ENCODE peak calls at places on chromosomes 3 and 15, in nine cellular contexts. One of them, this sample, is unnamed. For H3K4me1, the result is how much of the 10 kb centered on the place peaks cover.

GRCh38 chr3:49007771-49008528 is 759 bp downstream of the WDR6 start:
- DNase-seq in heart left ventricle: peak
- DNase-seq in right lobe of liver: peak
- DNase-seq in HCT116: peak
- DNase-seq in stomach: peak
- DNase-seq in GM23248: peak
- DNase-seq in IMR-90: peak
- DNase-seq in astrocyte: peak
- DNase-seq in heart right ventricle: peak
- DNase-seq in this sample: peak

GRCh38 chr15:85700767-85701166 is 94.0 kb downstream of the KLHL25 start:
- DNase-seq in astrocyte: no peak
- DNase-seq in heart left ventricle: no peak
- DNase-seq in heart right ventricle: no peak
- DNase-seq in HCT116: no peak
- DNase-seq in right lobe of liver: no peak
- DNase-seq in stomach: no peak
- DNase-seq in GM23248: no peak
- DNase-seq in IMR-90: no peak
- DNase-seq in this sample: no peak

GRCh38 chr15:29945943-29946591 is 123.8 kb upstream of the TJP1 start:
- DNase-seq in GM23248: peak
- DNase-seq in right lobe of liver: no peak
- DNase-seq in stomach: no peak
- DNase-seq in heart left ventricle: no peak
- DNase-seq in heart right ventricle: no peak
- DNase-seq in IMR-90: peak
- DNase-seq in HCT116: no peak
- DNase-seq in astrocyte: peak
- DNase-seq in this sample: no peak

GRCh38 chr3:114450008-114450596 is 156.3 kb downstream of the TIGIT start:
- DNase-seq in GM23248: no peak
- DNase-seq in heart left ventricle: no peak
- DNase-seq in right lobe of liver: no peak
- DNase-seq in HCT116: no peak
- DNase-seq in astrocyte: no peak
- DNase-seq in heart right ventricle: no peak
- DNase-seq in IMR-90: no peak
- DNase-seq in stomach: no peak
- DNase-seq in this sample: no peak

GRCh38 chr3:148955544-148956346 is 35.6 kb upstream of the GYG1 start:
- DNase-seq in HCT116: peak
- DNase-seq in heart right ventricle: no peak
- DNase-seq in right lobe of liver: no peak
- DNase-seq in astrocyte: peak
- DNase-seq in heart left ventricle: peak
- DNase-seq in GM23248: peak
- DNase-seq in stomach: peak
- DNase-seq in IMR-90: peak
- DNase-seq in this sample: no peak

GRCh38 chr15:101128191-101128590 is 123.7 kb downstream of the CHSY1 start:
- DNase-seq in IMR-90: peak
- DNase-seq in right lobe of liver: no peak
- DNase-seq in heart right ventricle: no peak
- DNase-seq in stomach: no peak
- DNase-seq in heart left ventricle: no peak
- DNase-seq in GM23248: peak
- DNase-seq in astrocyte: peak
- DNase-seq in HCT116: no peak
- DNase-seq in this sample: no peak

GRCh38 chr3:196883361-196883760 is 15.6 kb downstream of the SENP5 start:
- DNase-seq in stomach: no peak
- DNase-seq in right lobe of liver: no peak
- DNase-seq in heart left ventricle: no peak
- DNase-seq in HCT116: no peak
- DNase-seq in GM23248: no peak
- DNase-seq in heart right ventricle: no peak
- DNase-seq in IMR-90: no peak
- DNase-seq in astrocyte: no peak
- DNase-seq in this sample: no peak

GRCh38 chr3:188624384-188624783 is 470.4 kb downstream of the LPP start:
- DNase-seq in HCT116: no peak
- DNase-seq in GM23248: no peak
- DNase-seq in right lobe of liver: no peak
- DNase-seq in astrocyte: peak
- DNase-seq in heart left ventricle: peak
- DNase-seq in stomach: peak
- DNase-seq in heart right ventricle: no peak
- DNase-seq in IMR-90: peak
- DNase-seq in this sample: no peak

GRCh38 chr3:129627350-129628168 is 21.1 kb upstream of the PLXND1 start:
- DNase-seq in GM23248: peak
- DNase-seq in stomach: peak
- DNase-seq in astrocyte: peak
- DNase-seq in heart right ventricle: peak
- DNase-seq in HCT116: peak
- DNase-seq in right lobe of liver: peak
- DNase-seq in heart left ventricle: peak
- DNase-seq in IMR-90: peak
- DNase-seq in this sample: peak

GRCh38 chr3:64327039-64327804 is 102.0 kb upstream of the PRICKLE2 start:
- DNase-seq in astrocyte: no peak
- DNase-seq in heart left ventricle: peak
- DNase-seq in HCT116: no peak
- DNase-seq in IMR-90: no peak
- DNase-seq in stomach: no peak
- DNase-seq in right lobe of liver: peak
- DNase-seq in heart right ventricle: peak
- DNase-seq in GM23248: peak
- DNase-seq in this sample: no peak

GRCh38 chr3:2659896-2660295 is 450.3 kb downstream of the IL5RA start:
- DNase-seq in stomach: no peak
- DNase-seq in heart left ventricle: no peak
- DNase-seq in IMR-90: peak
- DNase-seq in heart right ventricle: no peak
- DNase-seq in HCT116: no peak
- DNase-seq in GM23248: no peak
- DNase-seq in astrocyte: peak
- DNase-seq in right lobe of liver: no peak
- DNase-seq in this sample: no peak

GRCh38 chr3:78969483-78969882 is 798.3 kb downstream of the ROBO1 start:
- DNase-seq in HCT116: no peak
- DNase-seq in heart left ventricle: no peak
- DNase-seq in stomach: no peak
- DNase-seq in GM23248: peak
- DNase-seq in heart right ventricle: no peak
- DNase-seq in IMR-90: peak
- DNase-seq in right lobe of liver: no peak
- DNase-seq in astrocyte: peak
- DNase-seq in this sample: no peak

GRCh38 chr3:27623085-27623753 is 98.9 kb downstream of the EOMES start:
- DNase-seq in right lobe of liver: no peak
- DNase-seq in stomach: no peak
- DNase-seq in GM23248: peak
- DNase-seq in IMR-90: peak
- DNase-seq in HCT116: no peak
- DNase-seq in heart right ventricle: no peak
- DNase-seq in astrocyte: no peak
- DNase-seq in heart left ventricle: no peak
- DNase-seq in this sample: no peak

GRCh38 chr3:50978991-50979667 is 304.4 kb downstream of the DOCK3 start:
- DNase-seq in heart left ventricle: no peak
- DNase-seq in IMR-90: no peak
- DNase-seq in GM23248: no peak
- DNase-seq in astrocyte: no peak
- DNase-seq in stomach: no peak
- DNase-seq in heart right ventricle: no peak
- DNase-seq in HCT116: no peak
- DNase-seq in right lobe of liver: no peak
- DNase-seq in this sample: no peak

GRCh38 chr15:65334586-65335231 is 30.2 kb downstream of the RNU5B-1 start:
- DNase-seq in right lobe of liver: no peak
- DNase-seq in GM23248: no peak
- DNase-seq in astrocyte: no peak
- DNase-seq in stomach: no peak
- DNase-seq in HCT116: no peak
- DNase-seq in heart right ventricle: no peak
- DNase-seq in IMR-90: no peak
- DNase-seq in heart left ventricle: no peak
- DNase-seq in this sample: no peak

GRCh38 chr3:89586256-89586655 is 478.8 kb downstream of the EPHA3 start:
- DNase-seq in IMR-90: no peak
- DNase-seq in right lobe of liver: no peak
- DNase-seq in GM23248: no peak
- DNase-seq in astrocyte: no peak
- DNase-seq in heart right ventricle: no peak
- DNase-seq in stomach: no peak
- DNase-seq in HCT116: no peak
- DNase-seq in heart left ventricle: no peak
- DNase-seq in this sample: no peak

GRCh38 chr3:132726341-132726823 is 4.2 kb upstream of the NPHP3 start:
- DNase-seq in GM23248: peak
- DNase-seq in IMR-90: peak
- DNase-seq in HCT116: no peak
- DNase-seq in astrocyte: no peak
- DNase-seq in heart right ventricle: no peak
- DNase-seq in right lobe of liver: no peak
- DNase-seq in heart left ventricle: no peak
- DNase-seq in stomach: no peak
- DNase-seq in this sample: no peak

GRCh38 chr15:33968224-33968623 is at the start of gene CHRM5:
- DNase-seq in GM23248: no peak
- DNase-seq in heart right ventricle: no peak
- DNase-seq in HCT116: no peak
- DNase-seq in heart left ventricle: no peak
- DNase-seq in stomach: no peak
- DNase-seq in astrocyte: no peak
- DNase-seq in IMR-90: no peak
- DNase-seq in right lobe of liver: no peak
- DNase-seq in this sample: no peak

GRCh38 chr3:72297481-72297880 is 512.5 kb upstream of the PROK2 start:
- DNase-seq in heart right ventricle: no peak
- DNase-seq in astrocyte: no peak
- DNase-seq in GM23248: no peak
- DNase-seq in IMR-90: no peak
- DNase-seq in heart left ventricle: no peak
- DNase-seq in right lobe of liver: no peak
- DNase-seq in stomach: no peak
- DNase-seq in HCT116: no peak
- DNase-seq in this sample: no peak

GRCh38 chr3:115644391-115644790 is 21.1 kb downstream of the GAP43 start:
- DNase-seq in HCT116: no peak
- DNase-seq in astrocyte: peak
- DNase-seq in heart right ventricle: no peak
- DNase-seq in stomach: no peak
- DNase-seq in heart left ventricle: no peak
- DNase-seq in right lobe of liver: no peak
- DNase-seq in GM23248: no peak
- DNase-seq in IMR-90: peak
- DNase-seq in this sample: no peak
- H3K27ac ChIP-seq in HCT116: no peak
- H3K27ac ChIP-seq in astrocyte: no peak
- H3K27ac ChIP-seq in heart right ventricle: no peak
- H3K27ac ChIP-seq in stomach: no peak
- H3K27ac ChIP-seq in heart left ventricle: no peak
- H3K27ac ChIP-seq in right lobe of liver: no peak
- H3K27ac ChIP-seq in GM23248: no peak
- H3K27ac ChIP-seq in IMR-90: no peak
- H3K27ac ChIP-seq in this sample: no peak

DNA sequence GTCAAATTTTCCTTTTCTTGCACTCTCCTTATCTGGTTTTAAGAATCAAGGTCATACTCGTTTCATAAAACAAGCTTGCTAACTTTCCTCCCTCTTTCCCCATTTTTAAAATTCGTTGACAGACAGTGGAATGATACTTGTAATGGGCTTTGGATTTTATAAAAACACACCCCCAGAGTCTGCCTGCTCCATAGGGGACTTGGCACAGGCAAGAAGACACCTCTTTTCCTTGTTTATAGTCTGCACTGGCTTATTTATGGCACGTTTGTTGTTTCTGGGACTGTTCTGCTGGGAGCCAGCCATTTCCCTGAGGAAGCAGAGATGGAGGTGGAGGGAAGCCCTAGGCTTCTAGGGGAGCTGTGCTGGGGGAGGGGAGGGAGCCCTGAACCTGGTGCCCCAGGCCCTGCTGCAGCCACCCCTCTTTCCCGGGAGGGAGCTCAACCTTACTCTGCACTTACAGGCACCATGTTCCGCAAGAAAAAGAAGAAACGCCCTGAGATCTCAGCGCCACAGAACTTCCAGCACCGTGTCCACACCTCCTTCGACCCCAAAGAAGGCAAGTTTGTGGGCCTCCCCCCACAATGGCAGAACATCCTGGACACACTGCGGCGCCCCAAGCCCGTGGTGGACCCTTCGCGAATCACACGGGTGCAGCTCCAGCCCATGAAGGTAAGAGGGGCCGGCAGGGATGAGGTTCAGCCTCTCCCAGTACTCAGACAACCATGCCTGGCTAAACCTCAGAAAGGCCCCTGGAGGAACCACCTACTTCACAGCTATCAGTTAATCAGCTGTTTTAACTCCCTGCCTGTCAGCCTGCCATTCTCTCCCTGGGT is 18.3 kb downstream of the ANKRD63 start:
- DNase-seq in heart left ventricle: no peak
- DNase-seq in astrocyte: no peak
- DNase-seq in IMR-90: no peak
- DNase-seq in GM23248: no peak
- DNase-seq in right lobe of liver: no peak
- DNase-seq in HCT116: no peak
- DNase-seq in heart right ventricle: no peak
- DNase-seq in stomach: no peak
- DNase-seq in this sample: no peak
- H3K4me1 ChIP-seq in heart left ventricle: under half
- H3K4me1 ChIP-seq in astrocyte: under half
- H3K4me1 ChIP-seq in IMR-90: under half
- H3K4me1 ChIP-seq in GM23248: under half
- H3K4me1 ChIP-seq in right lobe of liver: under half
- H3K4me1 ChIP-seq in HCT116: under half
- H3K4me1 ChIP-seq in heart right ventricle: under half
- H3K4me1 ChIP-seq in stomach: under half
- H3K4me1 ChIP-seq in this sample: under half

GRCh38 chr15:99006904-99007495 is 592 bp downstream of the PGPEP1L start:
- DNase-seq in IMR-90: no peak
- DNase-seq in astrocyte: no peak
- DNase-seq in heart left ventricle: no peak
- DNase-seq in heart right ventricle: no peak
- DNase-seq in GM23248: no peak
- DNase-seq in stomach: no peak
- DNase-seq in right lobe of liver: no peak
- DNase-seq in HCT116: no peak
- DNase-seq in this sample: no peak
- H3K4me3 ChIP-seq in IMR-90: no peak
- H3K4me3 ChIP-seq in astrocyte: no peak
- H3K4me3 ChIP-seq in heart left ventricle: no peak
- H3K4me3 ChIP-seq in heart right ventricle: no peak
- H3K4me3 ChIP-seq in GM23248: no peak
- H3K4me3 ChIP-seq in stomach: no peak
- H3K4me3 ChIP-seq in right lobe of liver: no peak
- H3K4me3 ChIP-seq in HCT116: no peak
- H3K4me3 ChIP-seq in this sample: no peak

GRCh38 chr3:168885028-168885427 is 778.5 kb downstream of the MECOM start:
- DNase-seq in heart right ventricle: no peak
- DNase-seq in right lobe of liver: no peak
- DNase-seq in GM23248: peak
- DNase-seq in IMR-90: peak
- DNase-seq in heart left ventricle: no peak
- DNase-seq in astrocyte: peak
- DNase-seq in HCT116: no peak
- DNase-seq in stomach: no peak
- DNase-seq in this sample: no peak
- H3K27ac ChIP-seq in heart right ventricle: no peak
- H3K27ac ChIP-seq in right lobe of liver: no peak
- H3K27ac ChIP-seq in GM23248: peak
- H3K27ac ChIP-seq in IMR-90: no peak
- H3K27ac ChIP-seq in heart left ventricle: no peak
- H3K27ac ChIP-seq in astrocyte: peak
- H3K27ac ChIP-seq in HCT116: no peak
- H3K27ac ChIP-seq in stomach: no peak
- H3K27ac ChIP-seq in this sample: no peak

This sample was measured in lower lobe of right lung.